ENCODE peak calls at places on chromosome 15, in ten cellular contexts. F is SK-N-SH, C is transverse colon, W is GM12878, S is spleen, T is suprapubic skin, G is GM23338, P is HepG2, V is stomach, X is K562. R is an unnamed sample.

GRCh38 chr15:44569316-44569715 is 32.4 kb downstream of the EIF3J start:
- DNase-seq in F (no peak), C (no peak), W (no peak), S (no peak), T (no peak), G (no peak), P (no peak), V (no peak), X (no peak), R (no peak)

GRCh38 chr15:68792901-68793766 is 27.6 kb downstream of the ANP32A start:
- DNase-seq in F (no peak), C (peak), W (no peak), S (no peak), T (no peak), G (no peak), P (no peak), V (peak), X (no peak), R (no peak)

GRCh38 chr15:48703544-48703943 is 58.0 kb upstream of the FBN1 start:
- DNase-seq in F (no peak), C (no peak), W (no peak), S (no peak), T (no peak), G (no peak), P (no peak), V (no peak), X (no peak), R (no peak)

GRCh38 chr15:40265355-40265754 is 17.5 kb downstream of the ANKRD63 start:
- DNase-seq in F (peak), C (no peak), W (no peak), S (no peak), T (no peak), G (no peak), P (no peak), V (no peak), X (peak), R (no peak)

GRCh38 chr15:93087825-93088199 is 1.2 kb downstream of the RGMA start:
- DNase-seq in F (peak), C (peak), W (peak), S (peak), T (peak), G (peak), P (peak), V (peak), X (peak), R (peak)

GRCh38 chr15:92306662-92307061 is 87.0 kb upstream of the ST8SIA2 start:
- DNase-seq in F (peak), C (no peak), W (no peak), S (no peak), T (no peak), G (peak), P (peak), V (no peak), X (no peak), R (peak)

GRCh38 chr15:98518823-98519561 is 129.3 kb upstream of the IGF1R start:
- DNase-seq in F (peak), C (peak), W (no peak), S (no peak), T (no peak), G (peak), P (peak), V (peak), X (peak), R (peak)

GRCh38 chr15:30023798-30024295 is 58.9 kb upstream of the GOLGA8J start:
- DNase-seq in F (no peak), C (no peak), W (no peak), S (no peak), T (no peak), G (no peak), P (no peak), V (no peak), X (no peak), R (no peak)

GRCh38 chr15:46938169-46938568 is 779.1 kb upstream of the SEMA6D start:
- DNase-seq in F (no peak), C (no peak), W (no peak), S (no peak), T (no peak), G (no peak), P (no peak), V (no peak), X (no peak), R (no peak)

GRCh38 chr15:45648521-45649200 is 13.8 kb downstream of the SQOR start:
- DNase-seq in F (no peak), C (no peak), W (no peak), S (no peak), T (no peak), G (no peak), P (peak), V (peak), X (no peak), R (no peak)

GRCh38 chr15:22942877-22943276 is 37.3 kb downstream of the CYFIP1 start:
- DNase-seq in F (no peak), C (no peak), W (no peak), S (no peak), T (no peak), G (no peak), P (no peak), V (no peak), X (no peak), R (no peak)

GRCh38 chr15:58469432-58470353 is 37.9 kb downstream of the LIPC start:
- DNase-seq in F (no peak), C (peak), W (no peak), S (no peak), T (peak), G (peak), P (peak), V (peak), X (no peak), R (no peak)

GRCh38 chr15:88695595-88696186 is 56.9 kb downstream of the ISG20 start:
- DNase-seq in F (no peak), C (no peak), W (no peak), S (no peak), T (no peak), G (no peak), P (no peak), V (no peak), X (no peak), R (no peak)

GRCh38 chr15:38972831-38973230 is 408.2 kb upstream of the RASGRP1 start:
- DNase-seq in F (no peak), C (no peak), W (no peak), S (no peak), T (no peak), G (no peak), P (no peak), V (no peak), X (no peak), R (no peak)

GRCh38 chr15:93265046-93265658 is 176.1 kb upstream of the RGMA start:
- DNase-seq in F (no peak), C (no peak), W (no peak), S (no peak), T (no peak), G (no peak), P (peak), V (no peak), X (no peak), R (no peak)

GRCh38 chr15:84929795-84930371 is 45.4 kb downstream of the SLC28A1 start:
- DNase-seq in F (peak), C (peak), W (no peak), S (no peak), T (no peak), G (no peak), P (peak), V (peak), X (peak), R (peak)

GRCh38 chr15:39770748-39771689 is 11.6 kb downstream of the FSIP1 start:
- DNase-seq in F (no peak), C (no peak), W (no peak), S (no peak), T (no peak), G (no peak), P (no peak), V (no peak), X (no peak), R (no peak)

GRCh38 chr15:40843885-40844542 is at the start of gene SPINT1:
- DNase-seq in F (peak), C (peak), W (no peak), S (no peak), T (no peak), G (peak), P (no peak), V (peak), X (peak), R (no peak)

GRCh38 chr15:80920271-80920699 is 69.3 kb downstream of the MESD start:
- DNase-seq in F (no peak), C (no peak), W (no peak), S (no peak), T (no peak), G (no peak), P (no peak), V (no peak), X (no peak), R (no peak)

GRCh38 chr15:68791431-68792283 is 29.0 kb downstream of the ANP32A start:
- DNase-seq in F (no peak), C (no peak), W (peak), S (no peak), T (no peak), G (peak), P (no peak), V (no peak), X (no peak), R (peak)

GRCh38 chr15:98330258-98330657 is 318.1 kb upstream of the IGF1R start:
- DNase-seq in F (no peak), C (no peak), W (no peak), S (no peak), T (no peak), G (no peak), P (no peak), V (no peak), X (no peak), R (no peak)

GRCh38 chr15:25862087-25862468 is 1.0 kb downstream of the ATP10A start:
- DNase-seq in F (no peak), C (no peak), W (no peak), S (no peak), T (no peak), G (peak), P (no peak), V (no peak), X (no peak), R (no peak)

GRCh38 chr15:96342611-96343528 is 12.4 kb downstream of the NR2F2 start:
- DNase-seq in F (no peak), C (no peak), W (no peak), S (no peak), T (no peak), G (peak), P (no peak), V (no peak), X (no peak), R (no peak)

GRCh38 chr15:68682330-68682729 is 103.5 kb downstream of the CORO2B start:
- DNase-seq in F (no peak), C (no peak), W (no peak), S (no peak), T (no peak), G (peak), P (no peak), V (no peak), X (no peak), R (no peak)

GRCh38 chr15:39260791-39261190 is 320.1 kb upstream of the THBS1 start:
- DNase-seq in F (no peak), C (no peak), W (no peak), S (no peak), T (no peak), G (no peak), P (no peak), V (no peak), X (no peak), R (no peak)

GRCh38 chr15:32730677-32731654 is 13.2 kb downstream of the GREM1 start:
- DNase-seq in F (no peak), C (peak), W (no peak), S (no peak), T (no peak), G (peak), P (peak), V (peak), X (peak), R (no peak)

GRCh38 chr15:99409560-99409959 is 156.2 kb upstream of the MEF2A start:
- DNase-seq in F (no peak), C (no peak), W (no peak), S (no peak), T (no peak), G (no peak), P (no peak), V (no peak), X (no peak), R (no peak)

GRCh38 chr15:52082197-52083036 is 30.2 kb downstream of the BCL2L10 start:
- DNase-seq in F (no peak), C (no peak), W (peak), S (no peak), T (no peak), G (no peak), P (no peak), V (no peak), X (no peak), R (no peak)

GRCh38 chr15:69782809-69783208 is 314.9 kb downstream of the TLE3 start:
- DNase-seq in F (no peak), C (no peak), W (no peak), S (no peak), T (no peak), G (no peak), P (peak), V (peak), X (no peak), R (no peak)

GRCh38 chr15:34297059-34297458 is 40.5 kb downstream of the SLC12A6 start:
- DNase-seq in F (no peak), C (no peak), W (no peak), S (no peak), T (no peak), G (no peak), P (no peak), V (no peak), X (no peak), R (no peak)

GRCh38 chr15:68310811-68311463 is 33.4 kb downstream of the FEM1B start:
- DNase-seq in F (no peak), C (no peak), W (no peak), S (peak), T (no peak), G (no peak), P (no peak), V (peak), X (no peak), R (no peak)

GRCh38 chr15:55319537-55320325 is 709 bp downstream of the PIGB start:
- DNase-seq in F (no peak), C (peak), W (peak), S (no peak), T (no peak), G (no peak), P (no peak), V (peak), X (peak), R (peak)

GRCh38 chr15:69744421-69745162 is 292.0 kb downstream of the RPLP1 start:
- DNase-seq in F (no peak), C (no peak), W (no peak), S (no peak), T (no peak), G (no peak), P (no peak), V (no peak), X (no peak), R (no peak)

GRCh38 chr15:80507638-80508316 is 103.6 kb downstream of the ARNT2 start:
- DNase-seq in F (no peak), C (no peak), W (no peak), S (no peak), T (no peak), G (no peak), P (no peak), V (no peak), X (no peak), R (no peak)

GRCh38 chr15:96064351-96064756 is 266.1 kb upstream of the NR2F2 start:
- DNase-seq in F (no peak), C (no peak), W (no peak), S (no peak), T (no peak), G (peak), P (peak), V (no peak), X (no peak), R (no peak)

GRCh38 chr15:73681073-73681472 is 3.1 kb upstream of the CD276 start:
- DNase-seq in F (no peak), C (no peak), W (no peak), S (no peak), T (no peak), G (no peak), P (no peak), V (no peak), X (no peak), R (no peak)

GRCh38 chr15:40792394-40792793 is 14.5 kb upstream of the ZFYVE19 start:
- DNase-seq in F (no peak), C (no peak), W (no peak), S (no peak), T (no peak), G (no peak), P (no peak), V (no peak), X (no peak), R (no peak)

GRCh38 chr15:57747206-57747605 is 40.7 kb downstream of the POLR2M start:
- DNase-seq in F (no peak), C (peak), W (no peak), S (no peak), T (no peak), G (peak), P (no peak), V (peak), X (no peak), R (no peak)

GRCh38 chr15:55334997-55335396 is 16.0 kb downstream of the PIGB start:
- DNase-seq in F (no peak), C (no peak), W (no peak), S (no peak), T (no peak), G (no peak), P (peak), V (no peak), X (no peak), R (peak)

DNA sequence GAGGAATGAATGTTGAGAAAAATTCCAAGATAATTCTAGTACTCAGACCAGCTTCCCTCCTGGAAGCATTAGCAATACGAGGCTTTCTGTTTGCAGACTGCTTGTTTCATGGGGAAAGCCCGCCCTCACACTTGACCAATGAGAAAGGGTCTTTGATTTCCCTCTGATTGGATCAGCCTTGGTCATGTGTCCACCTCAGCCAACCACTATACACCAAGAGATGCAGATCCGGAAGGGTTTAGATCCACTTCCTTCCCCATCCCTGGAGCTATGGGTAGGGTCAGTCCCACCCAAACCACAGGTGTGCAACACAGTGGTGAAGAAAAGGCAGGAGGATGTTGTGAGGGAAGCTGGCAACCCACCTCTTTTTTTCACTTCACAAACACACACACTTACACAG is 154.7 kb downstream of the SV2B start:
- DNase-seq in F (no peak), C (no peak), W (no peak), S (no peak), T (no peak), G (no peak), P (no peak), V (no peak), X (peak), R (peak)
- TF ChIP-seq CTCF in F (no peak), C (no peak), W (no peak), S (no peak), T (no peak), G (no peak), P (no peak), V (no peak), X (no peak), R (no peak)

GRCh38 chr15:65208656-65209055 is 2.6 kb downstream of the CILP start:
- DNase-seq in F (no peak), C (no peak), W (no peak), S (no peak), T (no peak), G (no peak), P (no peak), V (no peak), X (no peak), R (no peak)
- H3K27ac ChIP-seq in F (no peak), C (no peak), W (no peak), S (no peak), T (no peak), G (no peak), P (no peak), V (no peak), X (no peak), R (no peak)

GRCh38 chr15:82921242-82921641 is 31.3 kb downstream of the HOMER2 start:
- DNase-seq in F (no peak), C (no peak), W (no peak), S (no peak), T (no peak), G (no peak), P (no peak), V (peak), X (no peak), R (no peak)
- TF ChIP-seq POLR2AphosphoS5 in F (no peak), C (no peak), W (no peak), S (no peak), T (no peak), G (no peak), P (no peak), V (no peak), X (no peak), R (no peak)

GRCh38 chr15:50873935-50874353 is 34.5 kb upstream of the AP4E1 start:
- DNase-seq in F (no peak), C (no peak), W (no peak), S (no peak), T (no peak), G (no peak), P (peak), V (no peak), X (no peak), R (no peak)
- TF ChIP-seq CTCF in F (no peak), C (no peak), W (peak), S (no peak), T (no peak), G (no peak), P (peak), V (no peak), X (peak), R (no peak)

DNA sequence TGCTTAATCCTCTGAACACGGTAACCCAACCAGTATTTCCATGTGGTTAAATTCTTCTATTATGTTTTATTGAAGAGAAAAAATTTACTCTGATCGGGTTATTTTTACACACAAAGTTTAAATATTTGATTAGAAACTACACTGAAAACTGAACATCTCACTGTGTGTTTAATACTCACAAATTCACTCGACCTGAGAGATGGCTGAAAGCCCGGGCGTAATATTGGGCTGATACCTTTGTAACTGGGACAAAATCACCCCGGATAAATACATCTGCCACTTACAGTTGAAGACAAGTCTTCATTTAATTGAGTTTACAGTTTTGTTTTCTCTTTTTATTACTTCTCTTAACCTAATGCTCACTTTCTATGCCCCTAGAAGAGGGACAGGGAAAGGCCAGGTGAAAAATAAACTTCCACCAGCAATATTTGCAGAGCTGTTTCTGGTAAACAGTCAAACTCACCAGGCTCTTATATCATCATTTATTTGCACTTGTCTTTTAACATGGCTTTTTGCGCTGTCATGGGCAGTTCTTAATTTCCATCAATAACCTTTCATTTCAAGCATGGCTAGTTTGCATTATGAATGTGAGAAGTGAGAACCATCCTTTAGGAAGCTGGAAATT is 145.6 kb upstream of the TMCO5A start:
- DNase-seq in F (no peak), C (no peak), W (no peak), S (no peak), T (no peak), G (no peak), P (no peak), V (no peak), X (no peak), R (no peak)
- H3K27ac ChIP-seq in F (peak), C (no peak), W (no peak), S (no peak), T (no peak), G (no peak), P (no peak), V (no peak), X (no peak), R (no peak)